ENCODE peak calls at places on chromosomes 3 and 15, in four cellular contexts. One of them, this sample, is unnamed.
A peak's percentile ranks its signal among the peaks of the same experiment; 100 is the strongest.

GRCh38 chr15:34799825-34800168 is 4.4 kb upstream of the ACTC1 start:
- DNase-seq in mucosa of descending colon: no peak
- DNase-seq in CD8-positive, alpha-beta memory T cell: no peak
- DNase-seq in right cardiac atrium: no peak
- DNase-seq in this sample: no peak

GRCh38 chr15:89912145-89912673 is 543 bp downstream of the ARPIN start:
- DNase-seq in right cardiac atrium: peak; percentile 79
- DNase-seq in mucosa of descending colon: peak; percentile 83
- DNase-seq in CD8-positive, alpha-beta memory T cell: no peak
- DNase-seq in this sample: no peak

GRCh38 chr15:36186376-36186775 is 393.1 kb upstream of the CDIN1 start:
- DNase-seq in right cardiac atrium: no peak
- DNase-seq in mucosa of descending colon: no peak
- DNase-seq in CD8-positive, alpha-beta memory T cell: no peak
- DNase-seq in this sample: no peak

GRCh38 chr3:113495035-113495434 is 19.9 kb downstream of the SPICE1 start:
- DNase-seq in CD8-positive, alpha-beta memory T cell: peak; percentile 30
- DNase-seq in mucosa of descending colon: no peak
- DNase-seq in right cardiac atrium: no peak
- DNase-seq in this sample: no peak

GRCh38 chr15:81830520-81830919 is 215.3 kb downstream of the MEX3B start:
- DNase-seq in CD8-positive, alpha-beta memory T cell: no peak
- DNase-seq in mucosa of descending colon: no peak
- DNase-seq in right cardiac atrium: no peak
- DNase-seq in this sample: no peak

GRCh38 chr3:94909726-94910125 is 846.9 kb downstream of the NSUN3 start:
- DNase-seq in right cardiac atrium: no peak
- DNase-seq in mucosa of descending colon: no peak
- DNase-seq in CD8-positive, alpha-beta memory T cell: no peak
- DNase-seq in this sample: no peak

GRCh38 chr3:28124882-28125281 is 116.5 kb upstream of the CMC1 start:
- DNase-seq in CD8-positive, alpha-beta memory T cell: no peak
- DNase-seq in right cardiac atrium: no peak
- DNase-seq in mucosa of descending colon: no peak
- DNase-seq in this sample: no peak

GRCh38 chr3:179801263-179801662 is 148.4 kb downstream of the USP13 start:
- DNase-seq in CD8-positive, alpha-beta memory T cell: no peak
- DNase-seq in mucosa of descending colon: no peak
- DNase-seq in right cardiac atrium: no peak
- DNase-seq in this sample: no peak

GRCh38 chr3:187743195-187744141 is 1.8 kb downstream of the BCL6 start:
- DNase-seq in mucosa of descending colon: peak; percentile 71
- DNase-seq in CD8-positive, alpha-beta memory T cell: peak; percentile 22
- DNase-seq in right cardiac atrium: peak; percentile 86
- DNase-seq in this sample: peak; percentile 80

GRCh38 chr3:196712514-196713413 is 587 bp downstream of the PIGX start:
- DNase-seq in mucosa of descending colon: peak; percentile 83
- DNase-seq in right cardiac atrium: peak; percentile 89
- DNase-seq in CD8-positive, alpha-beta memory T cell: no peak
- DNase-seq in this sample: peak; percentile 93

GRCh38 chr3:2861920-2862319 is 248.3 kb downstream of the IL5RA start:
- DNase-seq in CD8-positive, alpha-beta memory T cell: no peak
- DNase-seq in mucosa of descending colon: no peak
- DNase-seq in right cardiac atrium: no peak
- DNase-seq in this sample: no peak

GRCh38 chr15:90933310-90933709 is 961 bp upstream of the HDDC3 start:
- DNase-seq in right cardiac atrium: no peak
- DNase-seq in mucosa of descending colon: no peak
- DNase-seq in CD8-positive, alpha-beta memory T cell: no peak
- DNase-seq in this sample: no peak

GRCh38 chr15:90931737-90932659 is at the start of gene HDDC3:
- DNase-seq in right cardiac atrium: peak; percentile 97
- DNase-seq in CD8-positive, alpha-beta memory T cell: peak; percentile 81
- DNase-seq in mucosa of descending colon: peak; percentile 96
- DNase-seq in this sample: peak; percentile 100

GRCh38 chr15:90930861-90931629 is 1.3 kb downstream of the HDDC3 start:
- DNase-seq in CD8-positive, alpha-beta memory T cell: no peak
- DNase-seq in right cardiac atrium: no peak
- DNase-seq in mucosa of descending colon: no peak
- DNase-seq in this sample: no peak

GRCh38 chr15:90934256-90934948 is 683 bp upstream of the UNC45A start:
- DNase-seq in mucosa of descending colon: peak; percentile 94
- DNase-seq in CD8-positive, alpha-beta memory T cell: peak; percentile 78
- DNase-seq in right cardiac atrium: peak; percentile 92
- DNase-seq in this sample: peak; percentile 95

DNA sequence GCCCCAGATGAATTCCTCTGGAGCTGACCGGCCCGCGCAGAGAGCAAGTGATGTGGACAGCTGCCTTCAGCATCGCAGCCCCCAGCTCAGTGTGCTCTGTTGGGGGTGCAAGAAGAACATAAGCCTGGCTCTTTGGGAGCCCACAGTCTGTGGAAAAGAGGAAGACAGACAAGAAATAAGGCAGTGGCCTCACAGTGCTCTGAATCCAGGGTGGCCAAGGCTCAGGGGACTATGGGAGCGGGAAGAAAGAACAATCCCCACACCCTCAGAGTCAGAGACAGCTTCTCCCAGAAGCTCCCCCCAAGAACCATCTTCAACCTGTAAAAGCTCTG is 277 bp upstream of the HDDC3 start:
- DNase-seq in CD8-positive, alpha-beta memory T cell: no peak
- DNase-seq in right cardiac atrium: no peak
- DNase-seq in mucosa of descending colon: no peak
- DNase-seq in this sample: no peak
- H3K4me3 ChIP-seq in CD8-positive, alpha-beta memory T cell: no peak overlapping the region
- H3K4me3 ChIP-seq in right cardiac atrium: no peak overlapping the region
- H3K4me3 ChIP-seq in mucosa of descending colon: peak overlapping the region; percentile 46
- H3K4me3 ChIP-seq in this sample: peak overlapping the region; percentile 69

DNA sequence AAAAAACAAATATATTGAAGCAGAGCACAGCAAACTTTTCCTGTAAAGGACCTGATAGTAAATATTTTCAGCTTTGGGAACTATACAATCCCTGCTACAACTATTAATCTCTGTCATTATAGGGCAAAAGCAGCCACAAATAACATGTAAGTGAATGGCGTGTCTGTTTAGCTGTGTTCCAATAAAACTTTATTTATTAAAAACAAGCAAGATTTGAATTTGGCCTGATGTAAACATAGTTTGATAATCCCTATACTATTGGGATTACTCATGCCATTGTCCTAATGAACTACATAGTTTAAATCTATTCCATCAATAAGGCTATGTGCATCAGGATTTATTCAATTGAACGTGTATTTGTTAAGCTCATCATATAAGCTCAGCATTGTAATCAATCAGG is 286.8 kb upstream of the CNTN6 start:
- DNase-seq in right cardiac atrium: no peak
- DNase-seq in mucosa of descending colon: no peak
- DNase-seq in CD8-positive, alpha-beta memory T cell: no peak
- DNase-seq in this sample: no peak
- H3K4me1 ChIP-seq in right cardiac atrium: no peaks in the 10 kb centered on the region
- H3K4me1 ChIP-seq in mucosa of descending colon: no peaks in the 10 kb centered on the region
- H3K4me1 ChIP-seq in CD8-positive, alpha-beta memory T cell: no peaks in the 10 kb centered on the region
- H3K4me1 ChIP-seq in this sample: no peaks in the 10 kb centered on the region

DNA sequence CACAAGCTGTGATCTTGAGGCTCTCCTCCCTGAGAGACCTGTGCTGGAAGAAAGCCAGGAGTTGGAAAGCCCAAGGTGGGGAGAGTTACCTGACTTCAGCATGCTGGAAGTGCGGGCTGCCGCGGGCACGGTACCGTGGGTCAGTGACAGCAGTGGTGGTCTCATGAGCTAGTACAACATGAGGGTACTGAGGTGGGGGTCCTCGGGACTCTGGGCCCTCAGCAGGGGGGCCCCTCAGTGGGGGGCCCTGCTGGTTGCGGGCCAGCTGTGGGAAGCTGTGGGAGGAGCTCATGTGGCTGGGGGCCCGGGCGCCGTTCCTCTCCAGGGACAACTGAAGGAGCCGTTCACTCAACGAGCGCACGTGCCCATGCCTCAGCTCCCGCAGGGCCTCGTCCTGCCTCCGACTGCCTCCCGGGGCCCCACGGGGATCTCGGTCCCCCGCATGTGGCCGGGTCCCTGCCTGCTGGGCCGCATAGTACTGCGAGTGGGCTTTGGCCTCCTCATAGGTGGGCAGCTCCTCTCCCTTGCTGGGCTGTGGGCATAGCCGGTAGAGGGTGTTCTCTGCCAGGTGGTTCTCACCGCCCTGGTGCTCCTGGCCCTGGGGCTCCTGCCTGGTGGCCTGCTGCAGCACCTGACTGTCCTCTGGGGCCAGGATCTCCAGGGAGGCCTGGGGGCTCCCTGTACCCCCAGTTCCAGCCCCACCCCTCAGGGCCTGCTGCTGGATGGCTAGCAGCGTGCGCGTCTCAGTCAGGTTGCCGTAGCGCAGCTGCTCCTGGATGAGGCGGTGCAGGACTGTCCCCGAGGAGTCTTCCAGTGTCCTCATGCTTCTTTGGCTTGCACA is 3.4 kb downstream of the AMOTL2 start:
- DNase-seq in right cardiac atrium: peak; percentile 69
- DNase-seq in mucosa of descending colon: no peak
- DNase-seq in CD8-positive, alpha-beta memory T cell: no peak
- DNase-seq in this sample: no peak
- H3K4me3 ChIP-seq in right cardiac atrium: peak overlapping the region; percentile 8
- H3K4me3 ChIP-seq in mucosa of descending colon: no peak overlapping the region
- H3K4me3 ChIP-seq in CD8-positive, alpha-beta memory T cell: no peak overlapping the region
- H3K4me3 ChIP-seq in this sample: peak overlapping the region; percentile 64

DNA sequence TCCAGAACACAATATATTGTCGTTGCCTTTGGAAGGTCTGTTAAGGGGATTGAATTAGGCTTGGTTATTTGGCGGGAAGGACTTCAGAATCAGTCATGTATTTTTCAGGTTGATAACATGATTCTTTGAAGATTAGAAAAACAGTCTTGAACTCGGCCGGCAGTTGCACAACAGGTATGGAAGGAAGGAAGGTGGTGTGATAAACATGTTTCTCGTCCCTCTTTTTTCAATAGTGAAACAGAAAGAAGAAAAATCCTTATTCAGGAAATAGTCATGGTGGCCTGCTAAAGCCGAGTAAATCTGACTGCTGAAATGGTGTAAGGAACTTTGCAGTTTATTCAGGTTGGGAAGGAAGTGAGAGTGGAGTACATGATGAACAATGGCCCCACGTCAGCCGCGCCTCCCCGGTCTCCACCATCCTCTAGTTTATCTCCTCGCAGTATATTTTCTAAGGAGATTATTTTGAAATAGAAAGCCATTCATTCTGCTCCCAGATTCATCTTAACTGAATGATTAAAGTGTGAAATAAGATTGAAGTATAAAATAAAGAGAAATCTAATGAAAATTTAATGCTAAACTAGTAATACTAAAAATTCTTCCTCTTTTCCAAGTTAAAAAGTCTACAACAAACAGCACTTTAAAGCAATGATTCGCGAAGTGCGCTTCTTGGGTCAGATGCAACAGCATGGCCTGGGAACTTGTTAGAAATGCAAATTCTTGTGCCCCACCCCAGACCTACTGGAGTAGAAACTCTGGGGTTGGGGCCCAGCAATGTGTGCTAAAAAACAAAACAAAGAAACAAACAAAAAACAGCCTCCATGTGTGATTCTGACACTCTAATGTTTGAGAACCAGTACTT is 6.5 kb downstream of the RASGRP1 start:
- DNase-seq in right cardiac atrium: no peak
- DNase-seq in CD8-positive, alpha-beta memory T cell: no peak
- DNase-seq in mucosa of descending colon: no peak
- DNase-seq in this sample: no peak
- H3K4me1 ChIP-seq in right cardiac atrium: no peaks in the 10 kb centered on the region
- H3K4me1 ChIP-seq in CD8-positive, alpha-beta memory T cell: peaks cover 98% of the 10 kb centered on the region
- H3K4me1 ChIP-seq in mucosa of descending colon: no peaks in the 10 kb centered on the region
- H3K4me1 ChIP-seq in this sample: peaks cover 8% of the 10 kb centered on the region